ENCODE peak calls at places on chromosomes 1 and 21, in four cellular contexts. C, A, K and V are unnamed samples.
A peak's percentile ranks its signal among the peaks of the same experiment; 100 is the strongest.

GRCh38 chr21:31798842-31799691 is 67.1 kb upstream of the SCAF4 start:
- DNase-seq in C (no peak), A (no peak), K (no peak), V (no peak)

GRCh38 chr1:91731815-91732214 is 154.1 kb downstream of the TGFBR3 start:
- DNase-seq in C (no peak), A (no peak), K (peak; percentile 29), V (peak; percentile 38)

GRCh38 chr1:27562021-27562420 is 41.9 kb downstream of the AHDC1 start:
- DNase-seq in C (no peak), A (no peak), K (no peak), V (no peak)

GRCh38 chr1:25431495-25432363 is 1.0 kb downstream of the MACO1 start:
- DNase-seq in C (no peak), A (peak; percentile 67), K (peak; percentile 36), V (no peak)

GRCh38 chr1:47507921-47508894 is 70.4 kb downstream of the FOXD2 start:
- DNase-seq in C (no peak), A (peak; percentile 80), K (no peak), V (no peak)

GRCh38 chr1:166925791-166926483 is 49.4 kb downstream of the ILDR2 start:
- DNase-seq in C (no peak), A (no peak), K (no peak), V (no peak)

GRCh38 chr1:224259986-224260385 is 70.0 kb downstream of the NVL start:
- DNase-seq in C (no peak), A (no peak), K (no peak), V (no peak)

GRCh38 chr1:56060901-56061300 is 518.5 kb downstream of the PLPP3 start:
- DNase-seq in C (no peak), A (no peak), K (no peak), V (no peak)

GRCh38 chr1:29586991-29587745 is 350.8 kb downstream of the PTPRU start:
- DNase-seq in C (no peak), A (no peak), K (no peak), V (no peak)

GRCh38 chr1:27752372-27752771 is 20.6 kb upstream of the STX12 start:
- DNase-seq in C (no peak), A (no peak), K (no peak), V (no peak)

DNA sequence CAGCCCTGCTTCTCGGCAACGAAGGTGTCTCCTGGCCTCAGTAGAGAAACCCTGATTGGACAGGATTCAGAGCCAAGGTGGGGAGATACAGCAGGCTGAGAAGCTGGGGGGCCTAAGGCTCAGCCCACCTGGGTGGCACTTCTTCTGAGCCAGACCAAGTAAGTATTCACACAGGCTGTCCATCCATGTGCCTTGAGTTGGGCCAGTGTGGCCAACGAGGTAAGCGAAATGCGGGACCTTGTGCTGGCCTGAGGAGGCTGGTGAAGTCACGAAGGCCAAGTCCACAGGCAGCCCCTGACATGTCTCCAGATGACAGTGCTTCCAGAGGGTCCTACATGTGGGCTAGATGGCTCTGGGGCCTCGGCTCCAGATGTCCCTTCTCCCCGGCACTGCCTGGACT is 91.4 kb downstream of the ITPKB start:
- DNase-seq in C (no peak), A (no peak), K (no peak), V (peak; percentile 26)
- H3K4me1 ChIP-seq in C (peaks cover 3% of the 10 kb centered on the region), A (no peaks in the 10 kb centered on the region), K (peaks cover 7% of the 10 kb centered on the region), V (peaks cover 64% of the 10 kb centered on the region)

DNA sequence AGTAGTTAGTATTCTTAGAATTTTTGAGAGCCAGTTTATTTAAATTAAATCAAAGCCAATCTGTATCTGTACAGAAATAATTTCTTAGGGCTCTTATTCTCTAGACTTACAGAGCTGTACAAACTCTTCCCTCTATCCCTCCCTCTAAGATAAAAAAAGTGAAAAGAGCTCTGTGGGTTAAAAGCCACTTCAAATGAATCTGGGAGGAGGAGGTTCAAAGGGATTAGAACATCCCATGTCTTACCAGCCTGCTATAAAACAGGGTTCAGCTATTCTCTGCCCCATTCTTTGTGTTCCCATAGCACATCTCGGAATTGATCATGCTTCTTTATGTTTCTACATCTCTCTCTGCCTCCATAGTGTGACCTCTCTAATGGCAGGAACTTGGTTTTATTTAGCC is 19.4 kb downstream of the KIAA0319L start:
- DNase-seq in C (no peak), A (no peak), K (no peak), V (no peak)
- H3K4me1 ChIP-seq in C (no peaks in the 10 kb centered on the region), A (no peaks in the 10 kb centered on the region), K (peaks cover 4% of the 10 kb centered on the region), V (peaks cover 56% of the 10 kb centered on the region)

DNA sequence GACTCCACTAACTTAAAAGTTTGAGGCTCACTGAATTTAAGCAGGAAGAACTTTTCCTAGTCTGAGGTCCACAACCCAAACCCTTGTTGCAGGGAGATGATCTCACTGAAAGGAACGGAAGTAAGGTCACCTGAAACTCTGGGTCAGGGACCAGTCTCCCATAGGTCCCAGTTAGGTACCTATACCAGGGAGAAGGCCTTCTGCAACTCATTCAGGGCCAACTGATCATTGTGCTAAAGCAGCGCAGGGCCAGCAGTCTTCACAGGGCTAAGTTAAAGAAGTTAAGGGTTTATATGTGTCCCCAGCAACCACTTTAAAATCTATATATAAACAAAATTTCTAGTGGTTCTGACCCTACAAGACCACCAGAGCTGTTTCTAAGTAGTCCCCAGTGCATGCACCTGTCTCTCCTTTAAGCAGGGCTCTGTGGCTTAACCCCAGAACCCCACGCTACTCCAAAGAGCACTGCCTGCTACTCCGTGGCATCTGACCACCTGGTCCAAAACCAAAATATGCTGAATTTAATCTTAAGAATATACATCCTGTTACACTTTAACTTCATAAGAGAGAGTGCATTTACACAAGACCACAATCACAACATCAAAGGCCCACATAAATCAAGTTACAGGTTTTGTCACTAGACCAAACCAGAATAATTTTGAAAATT is 2.8 kb downstream of the SRSF10 start:
- DNase-seq in C (peak; percentile 57), A (no peak), K (no peak), V (no peak)
- H3K4me1 ChIP-seq in C (peaks cover 73% of the 10 kb centered on the region), A (no peaks in the 10 kb centered on the region), K (peaks cover 15% of the 10 kb centered on the region), V (peaks cover 41% of the 10 kb centered on the region)

GRCh38 chr1:18950415-18951026 is 6.0 kb downstream of the IFFO2 start:
- DNase-seq in C (no peak), A (peak; percentile 92), K (no peak), V (peak; percentile 37)
- H3K4me1 ChIP-seq in C (peaks cover 32% of the 10 kb centered on the region), A (no peaks in the 10 kb centered on the region), K (peaks cover 44% of the 10 kb centered on the region), V (peaks cover 94% of the 10 kb centered on the region)